ENCODE peak calls at places on chromosomes 12 and 14, in nine cellular contexts. S, Q, L, W, H, J, M, N and E are unnamed samples.

GRCh38 chr14:24481622-24482324 is 26.3 kb downstream of the CMA1 start:
- DNase-seq in S (no peak), Q (peak; percentile 69), L (peak; percentile 70), W (no peak), H (no peak), J (no peak), M (peak; percentile 91), N (no peak), E (peak; percentile 33)

GRCh38 chr12:131834798-131835615 is 6.8 kb downstream of the MMP17 start:
- DNase-seq in S (no peak), Q (no peak), L (peak; percentile 58), W (no peak), H (no peak), J (no peak), M (peak; percentile 48), N (no peak), E (no peak)

GRCh38 chr14:69658664-69659261 is 47.4 kb downstream of the SUSD6 start:
- DNase-seq in S (no peak), Q (no peak), L (no peak), W (peak; percentile 85), H (no peak), J (no peak), M (no peak), N (no peak), E (peak; percentile 57)

GRCh38 chr12:63266988-63267387 is 116.0 kb upstream of the AVPR1A start:
- DNase-seq in S (no peak), Q (no peak), L (no peak), W (no peak), H (no peak), J (no peak), M (no peak), N (no peak), E (no peak)

GRCh38 chr14:105474478-105475268 is at the start of gene CRIP2:
- DNase-seq in S (peak; percentile 77), Q (no peak), L (no peak), W (peak; percentile 41), H (no peak), J (no peak), M (peak; percentile 100), N (no peak), E (no peak)

GRCh38 chr12:57280234-57281062 is 29.5 kb upstream of the STAC3 start:
- DNase-seq in S (no peak), Q (no peak), L (peak; percentile 78), W (peak; percentile 98), H (peak; percentile 79), J (peak; percentile 66), M (peak; percentile 93), N (peak; percentile 79), E (peak; percentile 93)

GRCh38 chr12:47912575-47912974 is 7.8 kb upstream of the VDR start:
- DNase-seq in S (no peak), Q (no peak), L (no peak), W (no peak), H (no peak), J (no peak), M (no peak), N (no peak), E (no peak)

GRCh38 chr12:53735556-53735955 is 8.3 kb upstream of the CALCOCO1 start:
- DNase-seq in S (peak; percentile 44), Q (no peak), L (no peak), W (no peak), H (no peak), J (no peak), M (no peak), N (no peak), E (no peak)

GRCh38 chr12:129371268-129371667 is 518.0 kb downstream of the GLT1D1 start:
- DNase-seq in S (no peak), Q (no peak), L (no peak), W (no peak), H (no peak), J (no peak), M (no peak), N (no peak), E (no peak)

GRCh38 chr14:59123975-59124374 is 64.5 kb upstream of the DAAM1 start:
- DNase-seq in S (no peak), Q (no peak), L (no peak), W (no peak), H (no peak), J (no peak), M (no peak), N (no peak), E (peak; percentile 61)
- TF ChIP-seq CTCF in S (peak; percentile 29), Q (peak; percentile 21), L (no peak), W (peak; percentile 45), H (peak; percentile 22), J (no peak), M (peak; percentile 52), N (peak; percentile 43), E (peak; percentile 55)

DNA sequence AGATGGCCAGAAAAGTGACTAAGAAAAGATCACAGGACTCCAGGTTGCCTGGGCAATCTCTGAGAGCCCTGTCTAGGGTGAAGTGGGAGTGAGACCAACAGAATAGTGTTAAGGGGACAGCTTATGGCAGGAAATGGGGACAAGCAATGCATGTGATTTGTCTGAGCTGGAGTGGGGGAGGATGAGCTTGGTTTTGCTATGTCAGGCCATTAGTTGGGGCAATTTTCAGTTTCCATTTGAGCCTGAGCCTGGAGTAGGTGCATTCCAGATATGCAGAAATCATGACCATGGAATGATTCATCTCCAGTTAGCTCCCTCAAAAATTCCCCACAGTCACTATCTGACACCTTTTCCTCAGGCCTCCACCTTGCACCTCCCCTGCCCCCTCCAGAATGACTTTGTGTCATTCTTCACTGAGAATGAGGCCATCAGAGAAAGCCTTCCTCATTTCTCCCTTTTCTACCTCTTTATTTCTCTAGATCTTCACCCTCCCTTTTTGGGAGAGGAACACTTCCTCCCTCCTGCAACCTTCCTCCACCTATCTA is 150.9 kb upstream of the PLEKHG7 start:
- DNase-seq in S (no peak), Q (no peak), L (no peak), W (peak; percentile 82), H (no peak), J (no peak), M (no peak), N (no peak), E (peak; percentile 55)
- H3K4me3 ChIP-seq in S (no peak overlapping the region), Q (no peak overlapping the region), L (no peak overlapping the region), W (no peak overlapping the region), H (no peak overlapping the region), J (no peak overlapping the region), M (no peak overlapping the region), N (no peak overlapping the region), E (no peak overlapping the region)

GRCh38 chr12:121232977-121233627 is 23.2 kb downstream of the P2RX4 start:
- DNase-seq in S (no peak), Q (no peak), L (no peak), W (no peak), H (no peak), J (no peak), M (peak; percentile 78), N (no peak), E (no peak)
- TF ChIP-seq CTCF in S (no peak), Q (no peak), L (no peak), W (no peak), H (no peak), J (no peak), M (no peak), N (no peak), E (peak; percentile 7)

DNA sequence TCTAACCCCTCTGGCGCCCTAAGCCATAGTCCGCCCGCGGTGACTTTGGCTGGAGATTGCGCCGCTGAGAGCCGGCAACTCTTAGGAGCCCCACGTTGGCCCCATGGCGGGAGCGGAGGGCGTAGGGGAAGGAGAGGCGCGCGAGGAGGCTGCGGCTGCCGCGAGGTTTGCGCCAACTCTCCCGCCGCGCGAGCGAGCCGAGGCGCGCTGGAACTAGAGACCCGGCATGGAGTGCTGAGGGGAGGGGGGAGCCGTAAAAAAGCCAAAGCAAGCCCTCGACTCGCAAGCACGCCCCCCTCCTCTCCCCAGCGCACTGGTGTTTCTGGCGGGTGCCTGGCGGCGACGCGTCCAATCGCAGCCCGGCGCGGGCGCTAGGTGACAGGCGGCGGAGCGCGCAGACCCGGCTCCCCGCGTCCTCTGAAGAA is at the start of gene SYT10:
- DNase-seq in S (no peak), Q (peak; percentile 61), L (no peak), W (peak; percentile 8), H (no peak), J (no peak), M (peak; percentile 75), N (no peak), E (no peak)
- H3K4me3 ChIP-seq in S (peak within 1 kb of the TSS; percentile 65), Q (peak within 1 kb of the TSS; percentile 52), L (no peak within 1 kb of the TSS), W (peak within 1 kb of the TSS; percentile 67), H (peak within 1 kb of the TSS; percentile 58), J (peak within 1 kb of the TSS; percentile 34), M (peak within 1 kb of the TSS; percentile 70), N (peak within 1 kb of the TSS; percentile 54), E (peak within 1 kb of the TSS; percentile 58)

DNA sequence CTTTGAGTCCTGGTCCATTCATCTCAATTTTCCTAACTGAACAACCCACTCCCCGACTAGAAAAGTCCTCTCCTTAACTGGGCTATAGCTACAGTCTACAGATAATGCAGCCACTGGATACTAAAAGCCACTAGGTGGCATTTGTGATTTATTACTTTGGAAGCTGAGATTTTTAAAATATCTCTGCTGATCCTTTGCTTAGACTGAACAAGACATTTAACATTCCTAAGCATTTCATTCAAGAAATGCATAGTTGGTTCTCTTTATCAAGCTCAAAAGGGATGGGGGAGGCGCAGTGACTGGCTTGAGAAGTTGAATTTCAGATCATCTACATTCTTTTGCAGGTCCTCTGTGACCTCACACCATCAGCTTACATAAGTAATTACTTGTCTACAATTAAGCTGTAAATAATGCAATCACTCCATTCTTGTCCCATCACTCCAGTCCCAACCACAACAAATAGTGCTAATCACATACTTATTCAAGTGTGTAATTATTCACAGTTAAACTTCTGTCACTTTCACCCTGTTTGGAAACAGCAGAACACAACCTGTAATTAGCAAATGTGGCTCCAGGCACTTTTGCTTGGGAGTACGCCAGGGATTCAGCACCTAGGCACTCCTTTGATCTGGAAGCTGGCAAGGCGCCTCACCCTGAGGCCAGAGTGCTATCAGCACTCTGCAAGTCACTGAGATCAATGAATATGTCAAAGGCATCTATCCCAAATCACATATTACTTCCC is 203.5 kb downstream of the NOVA1 start:
- DNase-seq in S (no peak), Q (no peak), L (no peak), W (peak; percentile 52), H (no peak), J (no peak), M (no peak), N (no peak), E (peak; percentile 48)
- TF ChIP-seq CTCF in S (peak; percentile 48), Q (peak; percentile 25), L (no peak), W (peak; percentile 36), H (no peak), J (no peak), M (no peak), N (no peak), E (peak; percentile 52)

GRCh38 chr14:68278568-68279436 is 459.2 kb downstream of the RAD51B start:
- DNase-seq in S (no peak), Q (no peak), L (no peak), W (peak; percentile 85), H (no peak), J (no peak), M (no peak), N (no peak), E (peak; percentile 61)
- H3K4me3 ChIP-seq in S (no peak overlapping the region), Q (no peak overlapping the region), L (no peak overlapping the region), W (no peak overlapping the region), H (no peak overlapping the region), J (no peak overlapping the region), M (no peak overlapping the region), N (no peak overlapping the region), E (no peak overlapping the region)

DNA sequence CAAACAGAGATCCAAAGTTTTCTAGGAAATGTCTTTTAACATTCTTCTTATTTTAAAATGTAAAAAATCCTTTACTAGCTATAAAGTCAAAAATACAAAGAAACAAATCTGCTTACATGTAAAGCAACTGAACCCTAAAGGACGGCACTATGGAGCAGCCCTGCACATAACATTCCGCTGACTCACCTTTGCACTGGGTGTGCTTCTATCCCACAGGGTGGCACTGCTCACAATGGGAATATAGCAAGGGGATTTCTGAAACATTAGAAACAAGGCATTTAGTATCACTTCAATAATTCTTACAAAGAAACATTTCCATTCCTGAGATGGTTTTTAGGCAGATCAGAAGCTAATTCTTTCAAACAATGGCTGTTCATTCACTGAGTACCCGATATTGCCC is 94.3 kb downstream of the C12orf42 start:
- DNase-seq in S (no peak), Q (no peak), L (no peak), W (no peak), H (no peak), J (no peak), M (no peak), N (no peak), E (no peak)
- TF ChIP-seq CTCF in S (no peak), Q (no peak), L (no peak), W (no peak), H (no peak), J (no peak), M (no peak), N (no peak), E (no peak)